ENCODE peak calls at places on chromosomes 16 and 17, in seven cellular contexts. One of them, this sample, is unnamed.

GRCh38 chr17:65173284-65173793 is 36.2 kb downstream of the RGS9 start:
- DNase-seq in trophoblast cell: no peak
- DNase-seq in mesendoderm: peak
- DNase-seq in neuronal stem cell: no peak
- DNase-seq in mesenchymal stem cell: peak
- DNase-seq in H1: peak
- DNase-seq in IMR-90: peak
- DNase-seq in this sample: peak

GRCh38 chr16:87541004-87541881 is 48.4 kb upstream of the ZCCHC14 start:
- DNase-seq in H1: no peak
- DNase-seq in mesendoderm: no peak
- DNase-seq in neuronal stem cell: no peak
- DNase-seq in IMR-90: peak
- DNase-seq in trophoblast cell: no peak
- DNase-seq in mesenchymal stem cell: peak
- DNase-seq in this sample: no peak

GRCh38 chr17:1107777-1108559 is 71.8 kb downstream of the ABR start:
- DNase-seq in IMR-90: no peak
- DNase-seq in mesendoderm: no peak
- DNase-seq in trophoblast cell: no peak
- DNase-seq in H1: peak
- DNase-seq in neuronal stem cell: no peak
- DNase-seq in mesenchymal stem cell: peak
- DNase-seq in this sample: peak

GRCh38 chr16:88628512-88628974 is 9.8 kb upstream of the IL17C start:
- DNase-seq in neuronal stem cell: no peak
- DNase-seq in trophoblast cell: no peak
- DNase-seq in H1: peak
- DNase-seq in mesenchymal stem cell: peak
- DNase-seq in IMR-90: no peak
- DNase-seq in mesendoderm: peak
- DNase-seq in this sample: peak

GRCh38 chr17:8488931-8489330 is 53.2 kb downstream of the NDEL1 start:
- DNase-seq in H1: no peak
- DNase-seq in IMR-90: peak
- DNase-seq in neuronal stem cell: no peak
- DNase-seq in trophoblast cell: no peak
- DNase-seq in mesenchymal stem cell: peak
- DNase-seq in mesendoderm: peak
- DNase-seq in this sample: no peak

GRCh38 chr16:64182985-64183384 is 938.9 kb downstream of the CDH11 start:
- DNase-seq in mesenchymal stem cell: no peak
- DNase-seq in IMR-90: no peak
- DNase-seq in H1: no peak
- DNase-seq in mesendoderm: no peak
- DNase-seq in trophoblast cell: no peak
- DNase-seq in neuronal stem cell: no peak
- DNase-seq in this sample: no peak

GRCh38 chr17:80594666-80595269 is 50.1 kb downstream of the RPTOR start:
- DNase-seq in trophoblast cell: no peak
- DNase-seq in mesenchymal stem cell: peak
- DNase-seq in IMR-90: peak
- DNase-seq in H1: no peak
- DNase-seq in neuronal stem cell: no peak
- DNase-seq in mesendoderm: no peak
- DNase-seq in this sample: no peak

GRCh38 chr16:72464597-72465368 is 292.8 kb upstream of the PMFBP1 start:
- DNase-seq in IMR-90: no peak
- DNase-seq in mesendoderm: no peak
- DNase-seq in mesenchymal stem cell: no peak
- DNase-seq in H1: no peak
- DNase-seq in trophoblast cell: no peak
- DNase-seq in neuronal stem cell: no peak
- DNase-seq in this sample: no peak

GRCh38 chr17:67829331-67829730 is 4.0 kb downstream of the BPTF start:
- DNase-seq in mesenchymal stem cell: no peak
- DNase-seq in H1: peak
- DNase-seq in mesendoderm: peak
- DNase-seq in trophoblast cell: no peak
- DNase-seq in IMR-90: no peak
- DNase-seq in neuronal stem cell: no peak
- DNase-seq in this sample: no peak

GRCh38 chr17:37259030-37259735 is 116.6 kb upstream of the C17orf78 start:
- DNase-seq in neuronal stem cell: no peak
- DNase-seq in mesendoderm: no peak
- DNase-seq in trophoblast cell: peak
- DNase-seq in IMR-90: peak
- DNase-seq in H1: no peak
- DNase-seq in mesenchymal stem cell: peak
- DNase-seq in this sample: no peak

GRCh38 chr16:60648260-60648659 is 1388.0 kb downstream of the CDH8 start:
- DNase-seq in trophoblast cell: no peak
- DNase-seq in H1: no peak
- DNase-seq in neuronal stem cell: no peak
- DNase-seq in mesenchymal stem cell: no peak
- DNase-seq in IMR-90: no peak
- DNase-seq in mesendoderm: no peak
- DNase-seq in this sample: no peak

GRCh38 chr16:22007159-22007508 is 777 bp upstream of the MOSMO start:
- DNase-seq in H1: no peak
- DNase-seq in neuronal stem cell: no peak
- DNase-seq in trophoblast cell: no peak
- DNase-seq in IMR-90: no peak
- DNase-seq in mesenchymal stem cell: no peak
- DNase-seq in mesendoderm: no peak
- DNase-seq in this sample: no peak
- H2BK120ac ChIP-seq in H1: no peak
- H2BK120ac ChIP-seq in neuronal stem cell: no peak
- H2BK120ac ChIP-seq in trophoblast cell: no peak
- H2BK120ac ChIP-seq in IMR-90: peak
- H2BK120ac ChIP-seq in mesenchymal stem cell: no peak
- H2BK120ac ChIP-seq in mesendoderm: no peak
- H2BK120ac ChIP-seq in this sample: no peak

GRCh38 chr16:3808308-3809063 is 72.0 kb downstream of the CREBBP start:
- DNase-seq in H1: no peak
- DNase-seq in mesendoderm: no peak
- DNase-seq in IMR-90: no peak
- DNase-seq in mesenchymal stem cell: no peak
- DNase-seq in neuronal stem cell: no peak
- DNase-seq in trophoblast cell: no peak
- DNase-seq in this sample: no peak
- H2BK120ac ChIP-seq in H1: no peak
- H2BK120ac ChIP-seq in mesendoderm: no peak
- H2BK120ac ChIP-seq in IMR-90: no peak
- H2BK120ac ChIP-seq in mesenchymal stem cell: no peak
- H2BK120ac ChIP-seq in neuronal stem cell: no peak
- H2BK120ac ChIP-seq in trophoblast cell: no peak
- H2BK120ac ChIP-seq in this sample: no peak

GRCh38 chr16:86243571-86244154 is 266.7 kb upstream of the FOXF1 start:
- DNase-seq in neuronal stem cell: no peak
- DNase-seq in mesenchymal stem cell: no peak
- DNase-seq in H1: peak
- DNase-seq in IMR-90: no peak
- DNase-seq in trophoblast cell: no peak
- DNase-seq in mesendoderm: no peak
- DNase-seq in this sample: no peak

GRCh38 chr16:86243123-86243473 is 267.2 kb upstream of the FOXF1 start:
- DNase-seq in mesenchymal stem cell: no peak
- DNase-seq in neuronal stem cell: no peak
- DNase-seq in IMR-90: no peak
- DNase-seq in trophoblast cell: no peak
- DNase-seq in H1: peak
- DNase-seq in mesendoderm: no peak
- DNase-seq in this sample: no peak

GRCh38 chr16:86245351-86245750 is 265.0 kb upstream of the FOXF1 start:
- DNase-seq in mesendoderm: no peak
- DNase-seq in mesenchymal stem cell: no peak
- DNase-seq in IMR-90: no peak
- DNase-seq in trophoblast cell: no peak
- DNase-seq in H1: no peak
- DNase-seq in neuronal stem cell: no peak
- DNase-seq in this sample: no peak

GRCh38 chr16:86244936-86245335 is 265.4 kb upstream of the FOXF1 start:
- DNase-seq in trophoblast cell: no peak
- DNase-seq in H1: peak
- DNase-seq in mesenchymal stem cell: no peak
- DNase-seq in mesendoderm: no peak
- DNase-seq in IMR-90: no peak
- DNase-seq in neuronal stem cell: no peak
- DNase-seq in this sample: no peak

DNA sequence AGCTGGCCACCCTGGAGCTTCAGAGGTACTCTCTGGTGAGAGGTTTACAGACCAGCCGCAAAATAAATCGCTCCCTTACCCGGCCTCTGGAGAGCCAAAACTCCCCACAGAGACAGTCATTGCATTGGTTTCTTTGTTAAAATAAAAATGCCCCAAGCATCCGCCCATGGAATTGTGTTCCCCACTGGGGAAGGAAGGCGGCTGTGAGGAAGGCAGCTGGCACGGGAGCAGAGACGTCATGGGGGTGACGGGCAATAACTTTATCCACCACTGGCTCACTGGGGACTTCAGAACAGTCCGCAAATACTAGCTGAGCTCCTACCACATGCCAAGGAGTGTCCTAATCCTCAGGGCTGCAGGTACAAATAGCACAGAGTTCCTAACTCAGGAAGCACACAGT is 266.1 kb upstream of the FOXF1 start:
- DNase-seq in neuronal stem cell: no peak
- DNase-seq in H1: peak
- DNase-seq in mesenchymal stem cell: no peak
- DNase-seq in IMR-90: no peak
- DNase-seq in trophoblast cell: no peak
- DNase-seq in mesendoderm: no peak
- DNase-seq in this sample: no peak
- H2BK120ac ChIP-seq in neuronal stem cell: no peak
- H2BK120ac ChIP-seq in H1: no peak
- H2BK120ac ChIP-seq in mesenchymal stem cell: no peak
- H2BK120ac ChIP-seq in IMR-90: peak
- H2BK120ac ChIP-seq in trophoblast cell: no peak
- H2BK120ac ChIP-seq in mesendoderm: no peak
- H2BK120ac ChIP-seq in this sample: no peak

GRCh38 chr16:30921748-30922419 is 1.5 kb upstream of the FBXL19 start:
- DNase-seq in H1: peak
- DNase-seq in neuronal stem cell: peak
- DNase-seq in trophoblast cell: peak
- DNase-seq in mesenchymal stem cell: peak
- DNase-seq in IMR-90: peak
- DNase-seq in mesendoderm: peak
- DNase-seq in this sample: peak
- H2BK120ac ChIP-seq in H1: no peak
- H2BK120ac ChIP-seq in neuronal stem cell: no peak
- H2BK120ac ChIP-seq in trophoblast cell: peak
- H2BK120ac ChIP-seq in mesenchymal stem cell: no peak
- H2BK120ac ChIP-seq in IMR-90: peak
- H2BK120ac ChIP-seq in mesendoderm: no peak
- H2BK120ac ChIP-seq in this sample: no peak

GRCh38 chr16:81686391-81687182 is 92.5 kb upstream of the PLCG2 start:
- DNase-seq in H1: no peak
- DNase-seq in neuronal stem cell: no peak
- DNase-seq in mesenchymal stem cell: no peak
- DNase-seq in trophoblast cell: peak
- DNase-seq in mesendoderm: no peak
- DNase-seq in IMR-90: no peak
- DNase-seq in this sample: no peak

GRCh38 chr16:81687183-81687456 is 92.0 kb upstream of the PLCG2 start:
- DNase-seq in trophoblast cell: no peak
- DNase-seq in IMR-90: no peak
- DNase-seq in H1: no peak
- DNase-seq in mesenchymal stem cell: no peak
- DNase-seq in neuronal stem cell: no peak
- DNase-seq in mesendoderm: no peak
- DNase-seq in this sample: no peak

GRCh38 chr16:81684901-81685300 is 94.2 kb upstream of the PLCG2 start:
- DNase-seq in neuronal stem cell: no peak
- DNase-seq in IMR-90: no peak
- DNase-seq in trophoblast cell: no peak
- DNase-seq in H1: no peak
- DNase-seq in mesendoderm: no peak
- DNase-seq in mesenchymal stem cell: no peak
- DNase-seq in this sample: no peak

GRCh38 chr16:81684242-81684837 is 94.8 kb upstream of the PLCG2 start:
- DNase-seq in mesendoderm: no peak
- DNase-seq in mesenchymal stem cell: no peak
- DNase-seq in trophoblast cell: no peak
- DNase-seq in H1: no peak
- DNase-seq in IMR-90: no peak
- DNase-seq in neuronal stem cell: no peak
- DNase-seq in this sample: no peak

DNA sequence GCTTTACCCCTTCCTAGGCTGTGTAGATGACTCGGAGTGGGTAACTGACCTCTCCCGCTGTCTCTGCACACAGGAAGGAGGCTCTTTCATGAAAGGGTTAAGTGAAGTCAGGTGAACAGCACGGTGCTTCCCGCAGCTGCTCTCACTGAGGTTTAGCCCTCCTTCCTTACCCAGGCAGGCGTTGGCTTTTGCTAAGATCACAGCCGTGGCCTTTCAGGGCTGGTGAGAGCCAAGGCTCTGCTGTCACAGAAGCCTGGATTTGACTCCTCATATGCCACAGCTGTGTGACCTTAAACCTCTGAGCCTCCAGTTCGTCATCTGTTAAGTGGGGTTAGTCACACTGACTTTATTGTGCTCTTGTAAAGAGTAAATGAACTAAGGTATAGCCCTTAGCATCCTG is 90.9 kb upstream of the PLCG2 start:
- DNase-seq in IMR-90: peak
- DNase-seq in mesendoderm: no peak
- DNase-seq in H1: no peak
- DNase-seq in trophoblast cell: no peak
- DNase-seq in neuronal stem cell: no peak
- DNase-seq in mesenchymal stem cell: peak
- DNase-seq in this sample: no peak
- H2BK120ac ChIP-seq in IMR-90: no peak
- H2BK120ac ChIP-seq in mesendoderm: no peak
- H2BK120ac ChIP-seq in H1: no peak
- H2BK120ac ChIP-seq in trophoblast cell: no peak
- H2BK120ac ChIP-seq in neuronal stem cell: no peak
- H2BK120ac ChIP-seq in mesenchymal stem cell: no peak
- H2BK120ac ChIP-seq in this sample: no peak